ENCODE peak calls at places on chromosomes 13 and 19, in five cellular contexts. One of them, this sample, is unnamed.

GRCh38 chr13:73133536-73133935 is 74.7 kb downstream of the KLF5 start:
- DNase-seq in fibroblast of villous mesenchyme: peak; percentile 27
- DNase-seq in endodermal cell: no peak
- DNase-seq in lower lobe of right lung: no peak
- DNase-seq in foreskin fibroblast: no peak
- DNase-seq in this sample: no peak

GRCh38 chr13:71659427-71659826 is 207.6 kb downstream of the DACH1 start:
- DNase-seq in fibroblast of villous mesenchyme: peak; percentile 82
- DNase-seq in foreskin fibroblast: no peak
- DNase-seq in endodermal cell: no peak
- DNase-seq in lower lobe of right lung: no peak
- DNase-seq in this sample: no peak

GRCh38 chr19:30662211-30662861 is 290.2 kb downstream of the ZNF536 start:
- DNase-seq in fibroblast of villous mesenchyme: no peak
- DNase-seq in foreskin fibroblast: peak; percentile 12
- DNase-seq in lower lobe of right lung: no peak
- DNase-seq in endodermal cell: peak; percentile 28
- DNase-seq in this sample: no peak

GRCh38 chr19:13574933-13575332 is 68.7 kb upstream of the CACNA1A start:
- DNase-seq in endodermal cell: peak; percentile 60
- DNase-seq in lower lobe of right lung: no peak
- DNase-seq in fibroblast of villous mesenchyme: no peak
- DNase-seq in foreskin fibroblast: no peak
- DNase-seq in this sample: no peak

GRCh38 chr19:47228937-47229673 is 1.9 kb downstream of the BBC3 start:
- DNase-seq in foreskin fibroblast: no peak
- DNase-seq in fibroblast of villous mesenchyme: peak; percentile 51
- DNase-seq in lower lobe of right lung: no peak
- DNase-seq in endodermal cell: peak; percentile 62
- DNase-seq in this sample: no peak

GRCh38 chr19:47573076-47574026 is at the start of gene ZNF541:
- DNase-seq in fibroblast of villous mesenchyme: peak; percentile 17
- DNase-seq in endodermal cell: no peak
- DNase-seq in foreskin fibroblast: peak; percentile 63
- DNase-seq in lower lobe of right lung: peak; percentile 76
- DNase-seq in this sample: no peak

GRCh38 chr19:11142528-11143171 is 12.9 kb downstream of the SPC24 start:
- DNase-seq in foreskin fibroblast: peak; percentile 96
- DNase-seq in endodermal cell: peak; percentile 94
- DNase-seq in lower lobe of right lung: peak; percentile 92
- DNase-seq in fibroblast of villous mesenchyme: peak; percentile 96
- DNase-seq in this sample: peak; percentile 59

GRCh38 chr13:24648271-24648670 is 31.9 kb upstream of the ATP12A start:
- DNase-seq in foreskin fibroblast: no peak
- DNase-seq in lower lobe of right lung: no peak
- DNase-seq in endodermal cell: no peak
- DNase-seq in fibroblast of villous mesenchyme: no peak
- DNase-seq in this sample: no peak

GRCh38 chr19:16206046-16206605 is 8.4 kb downstream of the AP1M1 start:
- DNase-seq in endodermal cell: no peak
- DNase-seq in fibroblast of villous mesenchyme: no peak
- DNase-seq in lower lobe of right lung: no peak
- DNase-seq in foreskin fibroblast: no peak
- DNase-seq in this sample: no peak

GRCh38 chr19:55385749-55386514 is at the start of gene RPL28:
- DNase-seq in endodermal cell: peak; percentile 99
- DNase-seq in fibroblast of villous mesenchyme: peak; percentile 98
- DNase-seq in lower lobe of right lung: peak; percentile 98
- DNase-seq in foreskin fibroblast: peak; percentile 96
- DNase-seq in this sample: peak; percentile 74

GRCh38 chr19:6279931-6280591 is at the start of gene MLLT1:
- DNase-seq in lower lobe of right lung: peak; percentile 97
- DNase-seq in fibroblast of villous mesenchyme: peak; percentile 97
- DNase-seq in endodermal cell: peak; percentile 99
- DNase-seq in foreskin fibroblast: peak; percentile 99
- DNase-seq in this sample: peak; percentile 74

GRCh38 chr19:341386-342127 is 3.0 kb downstream of the MIER2 start:
- DNase-seq in endodermal cell: no peak
- DNase-seq in fibroblast of villous mesenchyme: no peak
- DNase-seq in foreskin fibroblast: no peak
- DNase-seq in lower lobe of right lung: no peak
- DNase-seq in this sample: no peak

GRCh38 chr13:65149687-65150086 is 2080.4 kb downstream of the PCDH9 start:
- DNase-seq in endodermal cell: peak; percentile 32
- DNase-seq in lower lobe of right lung: no peak
- DNase-seq in foreskin fibroblast: no peak
- DNase-seq in fibroblast of villous mesenchyme: no peak
- DNase-seq in this sample: no peak

GRCh38 chr13:76696370-76696769 is 189.8 kb downstream of the KCTD12 start:
- DNase-seq in foreskin fibroblast: no peak
- DNase-seq in fibroblast of villous mesenchyme: no peak
- DNase-seq in endodermal cell: no peak
- DNase-seq in lower lobe of right lung: no peak
- DNase-seq in this sample: no peak

GRCh38 chr19:1751367-1752008 is 1.8 kb upstream of the ONECUT3 start:
- DNase-seq in lower lobe of right lung: no peak
- DNase-seq in fibroblast of villous mesenchyme: no peak
- DNase-seq in foreskin fibroblast: no peak
- DNase-seq in endodermal cell: no peak
- DNase-seq in this sample: no peak

GRCh38 chr19:12804051-12804450 is 2.2 kb downstream of the THSD8 start:
- DNase-seq in lower lobe of right lung: no peak
- DNase-seq in endodermal cell: no peak
- DNase-seq in fibroblast of villous mesenchyme: no peak
- DNase-seq in foreskin fibroblast: no peak
- DNase-seq in this sample: no peak

GRCh38 chr13:87003265-87003664 is 667.9 kb upstream of the SLITRK5 start:
- DNase-seq in fibroblast of villous mesenchyme: no peak
- DNase-seq in foreskin fibroblast: no peak
- DNase-seq in endodermal cell: no peak
- DNase-seq in lower lobe of right lung: no peak
- DNase-seq in this sample: no peak

GRCh38 chr13:66951426-66951825 is 278.7 kb downstream of the PCDH9 start:
- DNase-seq in foreskin fibroblast: no peak
- DNase-seq in lower lobe of right lung: no peak
- DNase-seq in endodermal cell: no peak
- DNase-seq in fibroblast of villous mesenchyme: no peak
- DNase-seq in this sample: no peak

GRCh38 chr13:83753912-83754624 is 128.2 kb downstream of the SLITRK1 start:
- DNase-seq in foreskin fibroblast: peak; percentile 3
- DNase-seq in lower lobe of right lung: no peak
- DNase-seq in fibroblast of villous mesenchyme: no peak
- DNase-seq in endodermal cell: no peak
- DNase-seq in this sample: no peak

GRCh38 chr13:33194820-33195692 is 90.5 kb downstream of the STARD13 start:
- DNase-seq in lower lobe of right lung: no peak
- DNase-seq in endodermal cell: no peak
- DNase-seq in foreskin fibroblast: peak; percentile 80
- DNase-seq in fibroblast of villous mesenchyme: peak; percentile 99
- DNase-seq in this sample: peak; percentile 93

GRCh38 chr13:110657196-110657595 is 41.9 kb downstream of the NAXD start:
- DNase-seq in foreskin fibroblast: no peak
- DNase-seq in lower lobe of right lung: no peak
- DNase-seq in endodermal cell: no peak
- DNase-seq in fibroblast of villous mesenchyme: no peak
- DNase-seq in this sample: no peak

GRCh38 chr19:43412441-43412840 is 2.2 kb upstream of the TEX101 start:
- DNase-seq in lower lobe of right lung: no peak
- DNase-seq in foreskin fibroblast: no peak
- DNase-seq in fibroblast of villous mesenchyme: no peak
- DNase-seq in endodermal cell: no peak
- DNase-seq in this sample: no peak

GRCh38 chr13:50319603-50320296 is 304.5 kb downstream of the KCNRG start:
- DNase-seq in fibroblast of villous mesenchyme: peak; percentile 61
- DNase-seq in endodermal cell: no peak
- DNase-seq in foreskin fibroblast: peak; percentile 16
- DNase-seq in lower lobe of right lung: no peak
- DNase-seq in this sample: peak; percentile 26

GRCh38 chr13:28022848-28023518 is 34.5 kb upstream of the URAD start:
- DNase-seq in endodermal cell: peak; percentile 72
- DNase-seq in fibroblast of villous mesenchyme: peak; percentile 3
- DNase-seq in lower lobe of right lung: no peak
- DNase-seq in foreskin fibroblast: no peak
- DNase-seq in this sample: no peak

GRCh38 chr13:95494082-95494681 is 58.3 kb upstream of the CLDN10 start:
- DNase-seq in lower lobe of right lung: no peak
- DNase-seq in foreskin fibroblast: peak; percentile 49
- DNase-seq in endodermal cell: no peak
- DNase-seq in fibroblast of villous mesenchyme: peak; percentile 65
- DNase-seq in this sample: no peak

GRCh38 chr19:17026041-17026658 is 460 bp downstream of the CPAMD8 start:
- DNase-seq in fibroblast of villous mesenchyme: no peak
- DNase-seq in foreskin fibroblast: no peak
- DNase-seq in lower lobe of right lung: peak; percentile 76
- DNase-seq in endodermal cell: peak; percentile 70
- DNase-seq in this sample: no peak

GRCh38 chr13:113022391-113023216 is 53.6 kb downstream of the MCF2L start:
- DNase-seq in endodermal cell: peak; percentile 78
- DNase-seq in fibroblast of villous mesenchyme: no peak
- DNase-seq in foreskin fibroblast: no peak
- DNase-seq in lower lobe of right lung: no peak
- DNase-seq in this sample: no peak

GRCh38 chr19:3375221-3376088 is 9.1 kb downstream of the NFIC start:
- DNase-seq in lower lobe of right lung: peak; percentile 72
- DNase-seq in fibroblast of villous mesenchyme: peak; percentile 67
- DNase-seq in endodermal cell: peak; percentile 27
- DNase-seq in foreskin fibroblast: peak; percentile 90
- DNase-seq in this sample: no peak

GRCh38 chr13:52085416-52085815 is 43.5 kb downstream of the NEK5 start:
- DNase-seq in foreskin fibroblast: peak; percentile 78
- DNase-seq in endodermal cell: no peak
- DNase-seq in lower lobe of right lung: no peak
- DNase-seq in fibroblast of villous mesenchyme: peak; percentile 61
- DNase-seq in this sample: peak; percentile 61

GRCh38 chr19:51566489-51567100 is 4.5 kb upstream of the ZNF175 start:
- DNase-seq in foreskin fibroblast: no peak
- DNase-seq in lower lobe of right lung: no peak
- DNase-seq in endodermal cell: no peak
- DNase-seq in fibroblast of villous mesenchyme: no peak
- DNase-seq in this sample: no peak

GRCh38 chr19:51567583-51567982 is 3.5 kb upstream of the ZNF175 start:
- DNase-seq in fibroblast of villous mesenchyme: no peak
- DNase-seq in lower lobe of right lung: no peak
- DNase-seq in endodermal cell: no peak
- DNase-seq in foreskin fibroblast: no peak
- DNase-seq in this sample: no peak

GRCh38 chr19:51568456-51568855 is 2.6 kb upstream of the ZNF175 start:
- DNase-seq in endodermal cell: no peak
- DNase-seq in foreskin fibroblast: no peak
- DNase-seq in fibroblast of villous mesenchyme: no peak
- DNase-seq in lower lobe of right lung: no peak
- DNase-seq in this sample: no peak

GRCh38 chr19:51565583-51565982 is 5.5 kb upstream of the ZNF175 start:
- DNase-seq in lower lobe of right lung: no peak
- DNase-seq in fibroblast of villous mesenchyme: no peak
- DNase-seq in foreskin fibroblast: no peak
- DNase-seq in endodermal cell: no peak
- DNase-seq in this sample: no peak

GRCh38 chr19:51564791-51565190 is 6.3 kb upstream of the ZNF175 start:
- DNase-seq in foreskin fibroblast: no peak
- DNase-seq in lower lobe of right lung: no peak
- DNase-seq in endodermal cell: peak; percentile 55
- DNase-seq in fibroblast of villous mesenchyme: no peak
- DNase-seq in this sample: no peak
- TF ChIP-seq CTCF in foreskin fibroblast: no peak
- TF ChIP-seq CTCF in lower lobe of right lung: no peak
- TF ChIP-seq CTCF in endodermal cell: peak; percentile 68
- TF ChIP-seq CTCF in fibroblast of villous mesenchyme: no peak
- TF ChIP-seq CTCF in this sample: no peak

GRCh38 chr13:106530907-106531520 is 4.4 kb downstream of the EFNB2 start:
- DNase-seq in foreskin fibroblast: no peak
- DNase-seq in lower lobe of right lung: no peak
- DNase-seq in endodermal cell: no peak
- DNase-seq in fibroblast of villous mesenchyme: no peak
- DNase-seq in this sample: no peak
- H3K4me3 ChIP-seq in foreskin fibroblast: peak overlapping the region; percentile 67
- H3K4me3 ChIP-seq in lower lobe of right lung: peak overlapping the region; percentile 88
- H3K4me3 ChIP-seq in endodermal cell: peak overlapping the region; percentile 74
- H3K4me3 ChIP-seq in fibroblast of villous mesenchyme: no peak overlapping the region
- H3K4me3 ChIP-seq in this sample: peak overlapping the region; percentile 85

GRCh38 chr13:61294467-61295186 is 121.0 kb downstream of the PCDH20 start:
- DNase-seq in fibroblast of villous mesenchyme: no peak
- DNase-seq in lower lobe of right lung: no peak
- DNase-seq in endodermal cell: no peak
- DNase-seq in foreskin fibroblast: no peak
- DNase-seq in this sample: no peak
- TF ChIP-seq CTCF in fibroblast of villous mesenchyme: no peak
- TF ChIP-seq CTCF in lower lobe of right lung: no peak
- TF ChIP-seq CTCF in endodermal cell: no peak
- TF ChIP-seq CTCF in foreskin fibroblast: no peak
- TF ChIP-seq CTCF in this sample: no peak

GRCh38 chr13:29810898-29811297 is 39.5 kb downstream of the UBL3 start:
- DNase-seq in fibroblast of villous mesenchyme: no peak
- DNase-seq in lower lobe of right lung: no peak
- DNase-seq in foreskin fibroblast: no peak
- DNase-seq in endodermal cell: no peak
- DNase-seq in this sample: no peak

GRCh38 chr13:29819157-29819556 is 31.3 kb downstream of the UBL3 start:
- DNase-seq in endodermal cell: no peak
- DNase-seq in foreskin fibroblast: no peak
- DNase-seq in fibroblast of villous mesenchyme: no peak
- DNase-seq in lower lobe of right lung: no peak
- DNase-seq in this sample: no peak

GRCh38 chr13:29815336-29815735 is 35.1 kb downstream of the UBL3 start:
- DNase-seq in fibroblast of villous mesenchyme: no peak
- DNase-seq in foreskin fibroblast: no peak
- DNase-seq in endodermal cell: no peak
- DNase-seq in lower lobe of right lung: no peak
- DNase-seq in this sample: no peak

GRCh38 chr13:29817604-29818378 is 32.6 kb downstream of the UBL3 start:
- DNase-seq in lower lobe of right lung: no peak
- DNase-seq in endodermal cell: no peak
- DNase-seq in fibroblast of villous mesenchyme: no peak
- DNase-seq in foreskin fibroblast: no peak
- DNase-seq in this sample: no peak

DNA sequence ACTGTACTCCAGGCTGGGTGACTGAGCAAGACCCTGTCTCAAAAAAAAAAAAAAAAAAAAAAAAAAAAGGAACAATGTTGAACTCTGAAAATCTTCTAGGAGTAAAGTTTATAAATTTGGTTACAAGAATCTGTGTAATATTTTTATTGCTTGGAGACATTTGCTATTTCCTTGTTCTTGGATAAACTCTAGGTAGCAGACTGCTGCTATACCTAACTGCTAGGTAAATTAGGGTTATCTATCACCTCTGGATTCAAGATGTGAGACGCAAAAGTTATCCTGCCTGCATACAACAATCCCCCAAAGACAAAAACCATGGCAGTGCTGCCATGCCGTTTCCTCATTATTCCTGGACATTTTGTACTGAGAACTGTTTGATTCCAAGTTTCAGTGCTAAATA is 33.7 kb downstream of the UBL3 start:
- DNase-seq in endodermal cell: no peak
- DNase-seq in lower lobe of right lung: no peak
- DNase-seq in fibroblast of villous mesenchyme: no peak
- DNase-seq in foreskin fibroblast: no peak
- DNase-seq in this sample: no peak
- H3K4me3 ChIP-seq in endodermal cell: peak overlapping the region; percentile 5
- H3K4me3 ChIP-seq in lower lobe of right lung: no peak overlapping the region
- H3K4me3 ChIP-seq in fibroblast of villous mesenchyme: no peak overlapping the region
- H3K4me3 ChIP-seq in foreskin fibroblast: no peak overlapping the region
- H3K4me3 ChIP-seq in this sample: no peak overlapping the region

GRCh38 chr19:57903298-57904174 is 12.9 kb downstream of the ZNF417 start:
- DNase-seq in lower lobe of right lung: no peak
- DNase-seq in fibroblast of villous mesenchyme: peak; percentile 63
- DNase-seq in foreskin fibroblast: peak; percentile 13
- DNase-seq in endodermal cell: no peak
- DNase-seq in this sample: peak; percentile 9
- TF ChIP-seq CTCF in lower lobe of right lung: peak; percentile 39
- TF ChIP-seq CTCF in fibroblast of villous mesenchyme: peak; percentile 57
- TF ChIP-seq CTCF in foreskin fibroblast: peak; percentile 36
- TF ChIP-seq CTCF in endodermal cell: peak; percentile 75
- TF ChIP-seq CTCF in this sample: peak; percentile 27